ENCODE peak calls at places on chromosome 18, in nine cellular contexts. One of them, this sample, is unnamed.

GRCh38 chr18:37254256-37254880 is 311.2 kb downstream of the CELF4 start:
- DNase-seq in HFFc6: no peak
- DNase-seq in brain microvascular endothelial cell: no peak
- DNase-seq in Panc1: no peak
- DNase-seq in hepatocyte: peak; percentile 55
- DNase-seq in astrocyte of the spinal cord: no peak
- DNase-seq in kidney: no peak
- DNase-seq in fibroblast of pulmonary artery: no peak
- DNase-seq in ovary: no peak
- DNase-seq in this sample: no peak

GRCh38 chr18:13101659-13101992 is 110.5 kb downstream of the CEP192 start:
- DNase-seq in HFFc6: no peak
- DNase-seq in brain microvascular endothelial cell: no peak
- DNase-seq in Panc1: no peak
- DNase-seq in hepatocyte: no peak
- DNase-seq in astrocyte of the spinal cord: no peak
- DNase-seq in kidney: no peak
- DNase-seq in fibroblast of pulmonary artery: no peak
- DNase-seq in ovary: no peak
- DNase-seq in this sample: no peak

GRCh38 chr18:7000484-7001096 is 117.0 kb downstream of the LAMA1 start:
- DNase-seq in HFFc6: no peak
- DNase-seq in brain microvascular endothelial cell: peak; percentile 16
- DNase-seq in Panc1: peak; percentile 4
- DNase-seq in hepatocyte: peak; percentile 26
- DNase-seq in astrocyte of the spinal cord: peak; percentile 7
- DNase-seq in kidney: no peak
- DNase-seq in fibroblast of pulmonary artery: peak; percentile 52
- DNase-seq in ovary: no peak
- DNase-seq in this sample: no peak

GRCh38 chr18:35513181-35513932 is 15.6 kb upstream of the INO80C start:
- DNase-seq in HFFc6: peak; percentile 29
- DNase-seq in brain microvascular endothelial cell: peak; percentile 100
- DNase-seq in Panc1: peak; percentile 41
- DNase-seq in hepatocyte: peak; percentile 36
- DNase-seq in astrocyte of the spinal cord: peak; percentile 98
- DNase-seq in kidney: no peak
- DNase-seq in fibroblast of pulmonary artery: peak; percentile 84
- DNase-seq in ovary: peak; percentile 42
- DNase-seq in this sample: no peak

GRCh38 chr18:75406491-75407445 is 20.7 kb downstream of the SMIM21 start:
- DNase-seq in HFFc6: no peak
- DNase-seq in brain microvascular endothelial cell: peak; percentile 1
- DNase-seq in Panc1: no peak
- DNase-seq in hepatocyte: no peak
- DNase-seq in astrocyte of the spinal cord: peak; percentile 8
- DNase-seq in kidney: no peak
- DNase-seq in fibroblast of pulmonary artery: peak; percentile 10
- DNase-seq in ovary: no peak
- DNase-seq in this sample: no peak

GRCh38 chr18:40159141-40160017 is 1795.7 kb upstream of the PIK3C3 start:
- DNase-seq in HFFc6: peak; percentile 1
- DNase-seq in brain microvascular endothelial cell: peak; percentile 46
- DNase-seq in Panc1: no peak
- DNase-seq in hepatocyte: peak; percentile 44
- DNase-seq in astrocyte of the spinal cord: peak; percentile 61
- DNase-seq in kidney: no peak
- DNase-seq in fibroblast of pulmonary artery: peak; percentile 78
- DNase-seq in ovary: no peak
- DNase-seq in this sample: no peak

GRCh38 chr18:9469700-9470099 is 5.6 kb upstream of the RALBP1 start:
- DNase-seq in HFFc6: no peak
- DNase-seq in brain microvascular endothelial cell: no peak
- DNase-seq in Panc1: no peak
- DNase-seq in hepatocyte: no peak
- DNase-seq in astrocyte of the spinal cord: no peak
- DNase-seq in kidney: no peak
- DNase-seq in fibroblast of pulmonary artery: peak; percentile 25
- DNase-seq in ovary: no peak
- DNase-seq in this sample: no peak

GRCh38 chr18:49664086-49664890 is 102.4 kb downstream of the LIPG start:
- DNase-seq in HFFc6: no peak
- DNase-seq in brain microvascular endothelial cell: no peak
- DNase-seq in Panc1: no peak
- DNase-seq in hepatocyte: no peak
- DNase-seq in astrocyte of the spinal cord: no peak
- DNase-seq in kidney: no peak
- DNase-seq in fibroblast of pulmonary artery: peak; percentile 85
- DNase-seq in ovary: peak; percentile 47
- DNase-seq in this sample: no peak

GRCh38 chr18:27746241-27746640 is 430.7 kb downstream of the CDH2 start:
- DNase-seq in HFFc6: peak; percentile 6
- DNase-seq in brain microvascular endothelial cell: no peak
- DNase-seq in Panc1: no peak
- DNase-seq in hepatocyte: no peak
- DNase-seq in astrocyte of the spinal cord: no peak
- DNase-seq in kidney: no peak
- DNase-seq in fibroblast of pulmonary artery: no peak
- DNase-seq in ovary: no peak
- DNase-seq in this sample: no peak

GRCh38 chr18:67463829-67464228 is 52.7 kb downstream of the DSEL start:
- DNase-seq in HFFc6: no peak
- DNase-seq in brain microvascular endothelial cell: no peak
- DNase-seq in Panc1: no peak
- DNase-seq in hepatocyte: peak; percentile 11
- DNase-seq in astrocyte of the spinal cord: no peak
- DNase-seq in kidney: no peak
- DNase-seq in fibroblast of pulmonary artery: no peak
- DNase-seq in ovary: no peak
- DNase-seq in this sample: no peak

GRCh38 chr18:10264260-10264659 is 190.2 kb upstream of the APCDD1 start:
- DNase-seq in HFFc6: no peak
- DNase-seq in brain microvascular endothelial cell: no peak
- DNase-seq in Panc1: no peak
- DNase-seq in hepatocyte: no peak
- DNase-seq in astrocyte of the spinal cord: no peak
- DNase-seq in kidney: no peak
- DNase-seq in fibroblast of pulmonary artery: no peak
- DNase-seq in ovary: no peak
- DNase-seq in this sample: no peak

GRCh38 chr18:65968605-65969004 is 217.8 kb downstream of the CDH7 start:
- DNase-seq in HFFc6: no peak
- DNase-seq in brain microvascular endothelial cell: no peak
- DNase-seq in Panc1: no peak
- DNase-seq in hepatocyte: peak; percentile 5
- DNase-seq in astrocyte of the spinal cord: no peak
- DNase-seq in kidney: no peak
- DNase-seq in fibroblast of pulmonary artery: no peak
- DNase-seq in ovary: no peak
- DNase-seq in this sample: no peak

GRCh38 chr18:9890191-9890590 is 4.4 kb downstream of the TXNDC2 start:
- DNase-seq in HFFc6: no peak
- DNase-seq in brain microvascular endothelial cell: no peak
- DNase-seq in Panc1: no peak
- DNase-seq in hepatocyte: no peak
- DNase-seq in astrocyte of the spinal cord: no peak
- DNase-seq in kidney: no peak
- DNase-seq in fibroblast of pulmonary artery: no peak
- DNase-seq in ovary: no peak
- DNase-seq in this sample: no peak

GRCh38 chr18:3652380-3653262 is 202.6 kb downstream of the TGIF1 start:
- DNase-seq in HFFc6: peak; percentile 88
- DNase-seq in brain microvascular endothelial cell: peak; percentile 99
- DNase-seq in Panc1: peak; percentile 97
- DNase-seq in hepatocyte: peak; percentile 91
- DNase-seq in astrocyte of the spinal cord: peak; percentile 96
- DNase-seq in kidney: no peak
- DNase-seq in fibroblast of pulmonary artery: peak; percentile 99
- DNase-seq in ovary: peak; percentile 56
- DNase-seq in this sample: no peak

GRCh38 chr18:55317832-55318231 is 270.2 kb downstream of the TCF4 start:
- DNase-seq in HFFc6: no peak
- DNase-seq in brain microvascular endothelial cell: no peak
- DNase-seq in Panc1: no peak
- DNase-seq in hepatocyte: no peak
- DNase-seq in astrocyte of the spinal cord: peak; percentile 31
- DNase-seq in kidney: no peak
- DNase-seq in fibroblast of pulmonary artery: no peak
- DNase-seq in ovary: no peak
- DNase-seq in this sample: no peak

GRCh38 chr18:24801011-24801410 is 340.6 kb downstream of the HRH4 start:
- DNase-seq in HFFc6: no peak
- DNase-seq in brain microvascular endothelial cell: no peak
- DNase-seq in Panc1: no peak
- DNase-seq in hepatocyte: no peak
- DNase-seq in astrocyte of the spinal cord: no peak
- DNase-seq in kidney: no peak
- DNase-seq in fibroblast of pulmonary artery: no peak
- DNase-seq in ovary: no peak
- DNase-seq in this sample: no peak

GRCh38 chr18:56382541-56382940 is 255.9 kb downstream of the TXNL1 start:
- DNase-seq in HFFc6: no peak
- DNase-seq in brain microvascular endothelial cell: no peak
- DNase-seq in Panc1: no peak
- DNase-seq in hepatocyte: no peak
- DNase-seq in astrocyte of the spinal cord: peak; percentile 6
- DNase-seq in kidney: no peak
- DNase-seq in fibroblast of pulmonary artery: peak; percentile 29
- DNase-seq in ovary: no peak
- DNase-seq in this sample: no peak

GRCh38 chr18:78980777-78981651 is 1.4 kb downstream of the SALL3 start:
- DNase-seq in HFFc6: no peak
- DNase-seq in brain microvascular endothelial cell: no peak
- DNase-seq in Panc1: no peak
- DNase-seq in hepatocyte: no peak
- DNase-seq in astrocyte of the spinal cord: peak; percentile 25
- DNase-seq in kidney: no peak
- DNase-seq in fibroblast of pulmonary artery: no peak
- DNase-seq in ovary: no peak
- DNase-seq in this sample: no peak

GRCh38 chr18:34495434-34495833 is 214.7 kb upstream of the DTNA start:
- DNase-seq in HFFc6: no peak
- DNase-seq in brain microvascular endothelial cell: no peak
- DNase-seq in Panc1: no peak
- DNase-seq in hepatocyte: no peak
- DNase-seq in astrocyte of the spinal cord: no peak
- DNase-seq in kidney: no peak
- DNase-seq in fibroblast of pulmonary artery: no peak
- DNase-seq in ovary: no peak
- DNase-seq in this sample: no peak

GRCh38 chr18:73511751-73512525 is 635.7 kb downstream of the FBXO15 start:
- DNase-seq in HFFc6: peak; percentile 23
- DNase-seq in brain microvascular endothelial cell: no peak
- DNase-seq in Panc1: no peak
- DNase-seq in hepatocyte: no peak
- DNase-seq in astrocyte of the spinal cord: peak; percentile 70
- DNase-seq in kidney: no peak
- DNase-seq in fibroblast of pulmonary artery: peak; percentile 76
- DNase-seq in ovary: no peak
- DNase-seq in this sample: no peak

GRCh38 chr18:79524181-79525078 is 128.7 kb downstream of the NFATC1 start:
- DNase-seq in HFFc6: no peak
- DNase-seq in brain microvascular endothelial cell: no peak
- DNase-seq in Panc1: no peak
- DNase-seq in hepatocyte: no peak
- DNase-seq in astrocyte of the spinal cord: no peak
- DNase-seq in kidney: peak; percentile 74
- DNase-seq in fibroblast of pulmonary artery: no peak
- DNase-seq in ovary: peak; percentile 33
- DNase-seq in this sample: peak; percentile 73

GRCh38 chr18:76937597-76937996 is 115.2 kb downstream of the ZNF236 start:
- DNase-seq in HFFc6: peak; percentile 34
- DNase-seq in brain microvascular endothelial cell: no peak
- DNase-seq in Panc1: no peak
- DNase-seq in hepatocyte: no peak
- DNase-seq in astrocyte of the spinal cord: no peak
- DNase-seq in kidney: no peak
- DNase-seq in fibroblast of pulmonary artery: no peak
- DNase-seq in ovary: no peak
- DNase-seq in this sample: no peak
- TF ChIP-seq CTCF in HFFc6: peak; percentile 65
- TF ChIP-seq CTCF in brain microvascular endothelial cell: no peak
- TF ChIP-seq CTCF in Panc1: no peak
- TF ChIP-seq CTCF in hepatocyte: no peak
- TF ChIP-seq CTCF in astrocyte of the spinal cord: no peak
- TF ChIP-seq CTCF in kidney: no peak
- TF ChIP-seq CTCF in fibroblast of pulmonary artery: no peak
- TF ChIP-seq CTCF in ovary: no peak
- TF ChIP-seq CTCF in this sample: no peak

GRCh38 chr18:59006461-59007067 is 133.1 kb upstream of the SEC11C start:
- DNase-seq in HFFc6: peak; percentile 18
- DNase-seq in brain microvascular endothelial cell: peak; percentile 50
- DNase-seq in Panc1: no peak
- DNase-seq in hepatocyte: no peak
- DNase-seq in astrocyte of the spinal cord: peak; percentile 51
- DNase-seq in kidney: no peak
- DNase-seq in fibroblast of pulmonary artery: peak; percentile 79
- DNase-seq in ovary: no peak
- DNase-seq in this sample: no peak
- TF ChIP-seq CTCF in HFFc6: no peak
- TF ChIP-seq CTCF in brain microvascular endothelial cell: no peak
- TF ChIP-seq CTCF in Panc1: no peak
- TF ChIP-seq CTCF in hepatocyte: no peak
- TF ChIP-seq CTCF in astrocyte of the spinal cord: no peak
- TF ChIP-seq CTCF in kidney: no peak
- TF ChIP-seq CTCF in fibroblast of pulmonary artery: no peak
- TF ChIP-seq CTCF in ovary: no peak
- TF ChIP-seq CTCF in this sample: no peak

GRCh38 chr18:62716679-62717058 is 1.3 kb downstream of the PHLPP1 start:
- DNase-seq in HFFc6: no peak
- DNase-seq in brain microvascular endothelial cell: peak; percentile 10
- DNase-seq in Panc1: no peak
- DNase-seq in hepatocyte: peak; percentile 78
- DNase-seq in astrocyte of the spinal cord: peak; percentile 37
- DNase-seq in kidney: peak; percentile 89
- DNase-seq in fibroblast of pulmonary artery: no peak
- DNase-seq in ovary: peak; percentile 68
- DNase-seq in this sample: peak; percentile 78
- TF ChIP-seq CTCF in HFFc6: no peak
- TF ChIP-seq CTCF in brain microvascular endothelial cell: peak; percentile 10
- TF ChIP-seq CTCF in Panc1: no peak
- TF ChIP-seq CTCF in hepatocyte: peak; percentile 28
- TF ChIP-seq CTCF in astrocyte of the spinal cord: peak; percentile 25
- TF ChIP-seq CTCF in kidney: no peak
- TF ChIP-seq CTCF in fibroblast of pulmonary artery: no peak
- TF ChIP-seq CTCF in ovary: no peak
- TF ChIP-seq CTCF in this sample: peak; percentile 67

DNA sequence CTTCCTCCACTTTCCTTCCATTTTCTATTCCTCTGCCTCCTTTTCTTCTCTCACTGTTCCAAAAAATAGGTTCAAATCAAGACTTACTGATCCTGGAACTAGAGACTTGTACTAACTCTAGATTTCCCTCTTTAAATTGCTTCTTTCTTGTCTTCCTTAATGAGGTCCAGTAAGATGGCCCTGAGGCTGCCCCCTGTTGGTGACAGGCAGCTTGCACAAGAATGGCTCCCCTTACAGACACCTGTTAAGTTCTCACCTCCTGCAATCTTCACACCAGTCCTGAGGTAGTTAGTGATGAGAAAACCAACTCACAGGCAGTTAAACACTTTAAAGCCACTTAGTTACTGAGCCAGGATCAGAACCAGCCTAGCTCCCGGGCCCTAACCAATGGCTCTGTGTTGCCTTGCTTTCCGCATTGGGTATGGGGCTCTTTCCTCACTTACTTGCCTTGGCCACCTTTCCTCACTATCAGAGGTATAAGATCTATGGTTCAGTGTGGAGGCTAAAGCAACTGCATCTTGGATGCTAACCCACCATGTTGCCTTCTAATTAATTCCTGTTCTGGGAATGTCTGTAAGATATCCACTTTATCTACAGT is 130.6 kb downstream of the AKAIN1 start:
- DNase-seq in HFFc6: no peak
- DNase-seq in brain microvascular endothelial cell: no peak
- DNase-seq in Panc1: no peak
- DNase-seq in hepatocyte: peak; percentile 18
- DNase-seq in astrocyte of the spinal cord: no peak
- DNase-seq in kidney: no peak
- DNase-seq in fibroblast of pulmonary artery: no peak
- DNase-seq in ovary: no peak
- DNase-seq in this sample: no peak
- TF ChIP-seq CTCF in HFFc6: peak; percentile 42
- TF ChIP-seq CTCF in brain microvascular endothelial cell: no peak
- TF ChIP-seq CTCF in Panc1: peak; percentile 45
- TF ChIP-seq CTCF in hepatocyte: peak; percentile 24
- TF ChIP-seq CTCF in astrocyte of the spinal cord: peak; percentile 4
- TF ChIP-seq CTCF in kidney: no peak
- TF ChIP-seq CTCF in fibroblast of pulmonary artery: no peak
- TF ChIP-seq CTCF in ovary: no peak
- TF ChIP-seq CTCF in this sample: peak; percentile 62

This sample was measured in GM13977.